ENCODE peak calls at places on chromosome 18, in four cellular contexts. K is esophagus squamous epithelium; D is cardiac fibroblast; F is effector memory CD8-positive, alpha-beta T cell. E is an unnamed sample.

GRCh38 chr18:10878703-10879102 is 270.7 kb downstream of the PIEZO2 start:
- DNase-seq in K (no peak), D (no peak), F (no peak), E (no peak)

GRCh38 chr18:55384551-55385275 is 203.3 kb downstream of the TCF4 start:
- DNase-seq in F (no peak), K (no peak), D (peak; percentile 66), E (peak; percentile 70)

GRCh38 chr18:5295231-5295920 is at the start of gene ZBTB14:
- DNase-seq in K (no peak), D (peak; percentile 75), F (peak; percentile 73), E (peak; percentile 81)

GRCh38 chr18:25164211-25164836 is 187.6 kb downstream of the ZNF521 start:
- DNase-seq in K (no peak), D (no peak), F (no peak), E (no peak)

GRCh38 chr18:56831988-56832387 is 180.8 kb downstream of the WDR7 start:
- DNase-seq in K (no peak), D (no peak), F (no peak), E (peak; percentile 69)

GRCh38 chr18:55088000-55088401 is 128.7 kb upstream of the CCDC68 start:
- DNase-seq in F (no peak), K (no peak), D (no peak), E (peak; percentile 63)

GRCh38 chr18:65934874-65935273 is 184.1 kb downstream of the CDH7 start:
- DNase-seq in D (no peak), F (no peak), K (no peak), E (no peak)

GRCh38 chr18:13932285-13933025 is 17.1 kb upstream of the MC2R start:
- DNase-seq in D (no peak), F (no peak), K (no peak), E (no peak)

GRCh38 chr18:52670903-52671302 is 330.9 kb downstream of the DCC start:
- DNase-seq in K (no peak), D (peak; percentile 4), F (no peak), E (no peak)

GRCh38 chr18:9571546-9571945 is 42.8 kb downstream of the PPP4R1 start:
- DNase-seq in F (no peak), D (no peak), K (no peak), E (no peak)

GRCh38 chr18:47100214-47100831 is 50.0 kb downstream of the HDHD2 start:
- DNase-seq in D (peak; percentile 63), F (peak; percentile 59), K (no peak), E (peak; percentile 91)

GRCh38 chr18:66616523-66616983 is 12.7 kb upstream of the CDH19 start:
- DNase-seq in D (peak; percentile 16), K (no peak), F (no peak), E (peak; percentile 62)

GRCh38 chr18:77151791-77152517 is 19.4 kb upstream of the MBP start:
- DNase-seq in K (no peak), F (no peak), D (no peak), E (peak; percentile 22)

GRCh38 chr18:48409591-48410094 is 460 bp upstream of the ZBTB7C start:
- DNase-seq in F (no peak), K (no peak), D (peak; percentile 8), E (no peak)

GRCh38 chr18:52333860-52334259 is 6.1 kb upstream of the DCC start:
- DNase-seq in K (no peak), F (no peak), D (no peak), E (no peak)

GRCh38 chr18:21741511-21742322 is 1.1 kb downstream of the MIB1 start:
- DNase-seq in K (no peak), D (peak; percentile 21), F (peak; percentile 9), E (no peak)